ENCODE peak calls at places on chromosome 2, in eight cellular contexts. D is K562, A is HL-60, X is HCT116, V is HepG2, F is A549, I is SK-N-SH, Z is GM12878. M is an unnamed sample.

GRCh38 chr2:19300961-19301360 is 57.5 kb downstream of the OSR1 start:
- DNase-seq in A (no peak), X (no peak), Z (no peak), F (no peak), D (no peak), V (no peak), I (no peak), M (no peak)

GRCh38 chr2:218397502-218398436 is 1.9 kb upstream of the CTDSP1 start:
- DNase-seq in Z (peak), A (no peak), D (peak), F (peak), V (peak), X (peak), I (peak), M (peak)

GRCh38 chr2:230865766-230866703 is 1.3 kb downstream of the ITM2C start:
- DNase-seq in I (peak), Z (no peak), D (no peak), V (no peak), F (no peak), A (no peak), X (no peak), M (peak)

GRCh38 chr2:69685321-69686048 is 41.9 kb upstream of the AAK1 start:
- DNase-seq in I (no peak), X (no peak), A (no peak), F (peak), V (peak), D (no peak), Z (no peak), M (no peak)

GRCh38 chr2:59180111-59180510 is 939.0 kb upstream of the FANCL start:
- DNase-seq in X (no peak), A (no peak), Z (no peak), D (no peak), I (no peak), F (no peak), V (no peak), M (no peak)

GRCh38 chr2:28393115-28393836 is 618 bp downstream of the FOSL2 start:
- DNase-seq in I (peak), D (peak), F (peak), A (no peak), Z (no peak), V (no peak), X (no peak), M (peak)

GRCh38 chr2:240655931-240656886 is 26.5 kb downstream of the AQP12B start:
- DNase-seq in I (no peak), V (no peak), A (no peak), Z (peak), F (no peak), X (no peak), D (no peak), M (no peak)

GRCh38 chr2:234682492-234683228 is 185.8 kb upstream of the ARL4C start:
- DNase-seq in A (no peak), D (no peak), V (peak), X (no peak), F (no peak), Z (no peak), I (no peak), M (no peak)

GRCh38 chr2:173631123-173631450 is 276.4 kb downstream of the CDCA7 start:
- DNase-seq in A (no peak), I (no peak), V (no peak), Z (no peak), X (no peak), D (no peak), F (peak), M (no peak)

GRCh38 chr2:132678498-132678897 is 8.5 kb upstream of the LYPD1 start:
- DNase-seq in V (no peak), X (no peak), F (no peak), A (no peak), D (no peak), Z (no peak), I (no peak), M (no peak)

DNA sequence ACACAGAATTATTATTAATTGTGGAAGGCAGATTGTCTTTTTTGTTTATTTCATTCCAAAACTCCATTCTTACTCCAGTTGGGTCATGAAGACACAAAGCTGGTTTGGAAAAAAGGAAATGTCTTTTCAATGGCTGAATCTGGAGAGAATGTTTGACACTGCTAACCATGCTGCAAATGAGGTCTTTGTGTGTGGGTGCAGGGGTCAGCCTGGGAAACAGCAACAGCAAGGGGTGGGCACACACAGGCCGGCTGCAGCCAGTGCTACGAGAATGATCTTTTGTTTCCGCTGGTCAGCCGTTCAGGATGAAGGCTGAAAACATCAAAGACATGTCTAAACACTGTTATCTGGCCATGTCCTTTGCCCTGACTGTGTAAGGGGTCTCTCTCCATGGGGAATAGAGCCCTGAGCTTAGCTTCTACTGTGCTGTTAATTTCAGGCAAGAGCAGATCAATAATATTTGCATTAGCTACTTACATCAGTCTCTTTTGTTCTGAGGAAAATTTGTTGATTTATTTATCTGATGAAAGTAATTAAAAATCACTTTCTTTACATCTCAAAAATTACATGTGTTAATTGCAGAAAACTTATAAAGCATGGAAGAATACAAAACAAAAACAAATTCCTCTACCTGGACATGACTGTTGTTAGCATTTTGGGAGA is 33.3 kb upstream of the E2F6 start:
- DNase-seq in Z (no peak), D (no peak), V (peak), I (peak), A (no peak), F (no peak), X (no peak), M (no peak)
- TF ChIP-seq REST in Z (no peak), D (no peak), V (peak), I (no peak), A (no peak), F (no peak), X (no peak), M (no peak)

DNA sequence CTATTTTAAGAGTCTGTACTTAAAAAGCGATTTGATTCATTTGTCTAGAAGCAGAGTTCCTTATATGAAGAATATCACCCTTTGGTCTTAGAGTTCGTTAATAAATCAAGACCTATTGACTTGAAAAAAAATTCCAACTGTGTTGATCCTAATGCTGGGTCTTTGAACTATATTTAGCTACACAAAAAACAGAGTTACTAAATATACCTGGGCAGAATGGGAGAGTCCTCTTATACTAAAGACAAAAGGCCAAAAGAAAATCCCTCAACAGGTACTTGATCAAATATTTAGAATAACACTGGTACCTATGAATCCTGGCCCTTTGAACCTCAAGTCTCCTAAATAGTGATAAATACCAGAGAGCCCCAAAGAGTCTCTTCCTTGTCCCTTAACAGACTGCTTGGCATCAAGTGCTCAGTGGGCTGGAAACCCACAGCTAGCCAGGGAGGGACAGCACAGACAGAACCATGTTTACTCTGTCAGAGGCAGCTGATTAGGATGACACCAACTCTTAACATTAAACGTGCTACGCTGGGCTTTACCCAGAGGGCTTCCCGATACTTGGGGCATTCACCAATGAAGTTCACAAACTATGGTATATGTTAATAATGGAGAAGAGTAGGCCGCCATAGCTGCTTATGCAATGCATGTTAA is 95.1 kb downstream of the FIGN start:
- DNase-seq in X (no peak), A (no peak), V (no peak), I (no peak), Z (no peak), D (no peak), F (no peak), M (no peak)
- H3K27ac ChIP-seq in X (no peak), A (no peak), V (no peak), I (no peak), Z (no peak), D (no peak), F (no peak), M (no peak)

DNA sequence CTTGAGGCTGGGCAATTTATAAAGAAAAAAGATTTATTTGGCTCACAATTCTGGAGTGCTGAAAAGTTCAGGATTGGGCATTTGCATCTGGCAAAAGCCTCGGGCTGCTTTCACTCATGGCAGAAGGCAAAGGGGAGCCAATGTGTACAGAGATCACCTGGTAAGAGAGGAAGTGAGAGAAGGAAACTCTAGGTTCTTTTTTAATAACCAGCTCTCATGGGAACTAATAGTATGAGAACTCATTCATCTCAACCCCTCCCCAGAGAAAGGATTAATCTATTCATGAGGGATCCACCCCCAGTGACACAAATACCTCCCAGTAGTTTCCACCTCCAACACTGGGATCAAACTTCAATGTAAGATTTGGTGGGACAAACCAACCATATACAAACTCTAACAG is 129.0 kb downstream of the EVA1A start:
- DNase-seq in D (no peak), A (no peak), V (no peak), I (no peak), F (no peak), X (no peak), Z (peak), M (no peak)
- TF ChIP-seq REST in D (no peak), A (no peak), V (no peak), I (no peak), F (no peak), X (no peak), Z (no peak), M (no peak)

DNA sequence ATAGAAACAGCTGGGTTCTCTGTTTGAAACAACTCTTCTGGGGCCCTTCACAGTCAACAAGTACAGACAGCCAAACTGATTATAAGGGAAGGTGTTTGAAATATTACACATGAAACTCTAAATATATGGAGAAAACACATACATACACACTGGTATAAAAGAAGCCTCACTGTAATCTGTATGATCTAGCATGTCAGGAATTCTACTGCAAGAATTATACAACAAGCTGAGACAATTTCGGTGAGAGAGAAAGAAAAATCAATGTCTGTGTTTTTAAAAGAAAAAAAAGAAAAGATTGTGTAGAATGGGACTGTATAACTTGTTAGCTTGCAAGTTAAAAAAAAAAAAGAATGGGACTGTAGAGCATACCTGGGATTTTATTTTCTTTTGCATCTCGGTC is 26.3 kb downstream of the IRS1 start:
- DNase-seq in A (no peak), I (no peak), X (no peak), D (no peak), Z (no peak), V (no peak), F (no peak), M (no peak)
- H3K27ac ChIP-seq in A (no peak), I (peak), X (peak), D (no peak), Z (no peak), V (peak), F (no peak), M (no peak)

DNA sequence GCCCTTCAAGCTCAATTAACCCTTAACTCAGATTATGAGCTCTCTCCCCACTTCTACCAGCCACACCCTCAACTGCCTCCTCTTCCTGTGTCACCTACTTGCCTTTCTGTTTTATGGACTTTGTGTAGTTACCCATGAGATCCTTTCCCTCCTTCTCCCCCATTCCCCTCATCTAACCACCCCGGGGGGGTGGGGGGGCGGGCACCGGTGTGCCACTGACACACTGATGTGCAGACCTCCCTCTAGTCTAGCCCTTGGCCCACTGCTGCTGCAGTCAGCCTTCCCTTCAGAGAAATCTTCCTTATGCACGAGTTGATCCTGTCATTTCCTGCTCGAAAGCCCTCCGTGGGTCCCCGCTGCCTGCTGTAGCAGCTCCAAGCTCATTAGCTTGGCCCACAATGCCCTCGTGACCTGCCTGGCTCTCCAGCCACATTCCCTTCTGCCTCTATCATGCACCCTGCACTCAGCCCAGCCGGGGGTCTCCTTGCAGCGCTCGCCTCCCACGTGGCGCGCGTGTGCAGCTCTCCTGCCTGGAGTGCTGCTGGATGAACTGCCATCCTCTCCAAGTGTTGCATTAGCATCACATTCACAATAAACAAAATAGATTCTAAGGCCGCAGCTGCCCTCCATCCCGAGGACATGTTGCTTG is 40.0 kb upstream of the TMEM177 start:
- DNase-seq in A (no peak), I (no peak), X (no peak), Z (no peak), F (no peak), V (no peak), D (no peak), M (peak)
- TF ChIP-seq REST in A (no peak), I (no peak), X (no peak), Z (no peak), F (no peak), V (no peak), D (no peak), M (no peak)

M was measured in GM23338.